ENCODE peak calls at places on chromosome 16, in six cellular contexts. H, Z, P, L, W and Y are unnamed samples.

GRCh38 chr16:12340151-12340733 is 363.7 kb downstream of the SNX29 start:
- DNase-seq in Z (no peak), L (peak; percentile 67), W (peak; percentile 69), H (peak; percentile 34), P (peak; percentile 64), Y (no peak)

GRCh38 chr16:9647981-9648701 is 534.1 kb downstream of the GRIN2A start:
- DNase-seq in L (peak; percentile 22), H (peak; percentile 19), Z (no peak), W (peak; percentile 69), P (peak; percentile 63), Y (no peak)

GRCh38 chr16:87457724-87458423 is 35.0 kb downstream of the ZCCHC14 start:
- DNase-seq in Z (no peak), P (no peak), W (peak; percentile 57), L (no peak), H (peak; percentile 10), Y (no peak)

GRCh38 chr16:78762222-78762621 is 662.8 kb downstream of the WWOX start:
- DNase-seq in W (no peak), P (peak; percentile 25), H (no peak), L (no peak), Z (no peak), Y (no peak)

GRCh38 chr16:21628772-21629171 is 23.6 kb downstream of the IGSF6 start:
- DNase-seq in Z (no peak), H (no peak), L (no peak), W (no peak), P (no peak), Y (no peak)

GRCh38 chr16:19419691-19420060 is 2.0 kb downstream of the TMC5 start:
- DNase-seq in W (no peak), H (no peak), P (no peak), Z (no peak), L (no peak), Y (no peak)

GRCh38 chr16:8866118-8866883 is 2.5 kb downstream of the CARHSP1 start:
- DNase-seq in Z (peak; percentile 80), H (no peak), P (peak; percentile 96), W (peak; percentile 77), L (no peak), Y (no peak)

GRCh38 chr16:88375236-88376052 is 7.3 kb upstream of the ZNF469 start:
- DNase-seq in P (no peak), H (no peak), W (no peak), L (no peak), Z (no peak), Y (no peak)

GRCh38 chr16:12459401-12459791 is 344.3 kb downstream of the CPPED1 start:
- DNase-seq in L (peak; percentile 28), Z (no peak), H (peak; percentile 7), P (no peak), W (no peak), Y (peak; percentile 4)

GRCh38 chr16:386641-387156 is 4.9 kb upstream of the PGAP6 start:
- DNase-seq in L (no peak), P (no peak), Z (no peak), W (peak; percentile 10), H (no peak), Y (no peak)

GRCh38 chr16:86579268-86580062 is 1.1 kb downstream of the FOXL1 start:
- DNase-seq in W (no peak), L (no peak), Z (no peak), P (peak; percentile 53), H (no peak), Y (no peak)

GRCh38 chr16:66489818-66490217 is 60.1 kb downstream of the TK2 start:
- DNase-seq in Z (peak; percentile 11), W (no peak), H (no peak), L (no peak), P (no peak), Y (no peak)

GRCh38 chr16:86104537-86105048 is 205.6 kb downstream of the IRF8 start:
- DNase-seq in W (no peak), L (no peak), H (no peak), Z (no peak), P (no peak), Y (no peak)

GRCh38 chr16:27365142-27366089 is 36.6 kb upstream of the IL21R start:
- DNase-seq in L (no peak), H (no peak), W (peak; percentile 63), P (no peak), Z (no peak), Y (no peak)

GRCh38 chr16:62135903-62136302 is 99.7 kb upstream of the CDH8 start:
- DNase-seq in P (no peak), H (no peak), W (no peak), Z (no peak), L (no peak), Y (no peak)

GRCh38 chr16:75065149-75065807 is 51.3 kb downstream of the LDHD start:
- DNase-seq in Z (no peak), H (no peak), L (no peak), P (no peak), W (peak; percentile 37), Y (no peak)

GRCh38 chr16:30948956-30949654 is at the start of gene ORAI3:
- DNase-seq in W (peak; percentile 86), P (peak; percentile 84), L (peak; percentile 66), Z (peak; percentile 78), H (peak; percentile 84), Y (no peak)

GRCh38 chr16:88527186-88527936 is 42.8 kb upstream of the ZC3H18 start:
- DNase-seq in H (peak; percentile 70), P (peak; percentile 90), W (peak; percentile 91), L (peak; percentile 67), Z (peak; percentile 88), Y (no peak)

GRCh38 chr16:14182999-14183398 is 111.9 kb downstream of the MRTFB start:
- DNase-seq in L (no peak), Z (no peak), P (no peak), H (no peak), W (no peak), Y (no peak)

GRCh38 chr16:14181371-14182050 is 110.4 kb downstream of the MRTFB start:
- DNase-seq in L (no peak), P (no peak), H (no peak), Z (no peak), W (no peak), Y (no peak)

GRCh38 chr16:14187517-14188338 is 116.6 kb downstream of the MRTFB start:
- DNase-seq in W (no peak), Z (no peak), P (no peak), L (no peak), H (no peak), Y (no peak)

GRCh38 chr16:14186007-14186953 is 115.2 kb downstream of the MRTFB start:
- DNase-seq in Z (no peak), W (peak; percentile 50), L (peak; percentile 4), P (peak; percentile 74), H (peak; percentile 3), Y (no peak)

GRCh38 chr16:14186954-14187306 is 115.8 kb downstream of the MRTFB start:
- DNase-seq in H (no peak), P (no peak), L (no peak), W (no peak), Z (no peak), Y (no peak)
- H3K4me3 ChIP-seq in H (no peak overlapping the region), P (peak overlapping the region; percentile 26), L (no peak overlapping the region), W (peak overlapping the region; percentile 19), Z (peak overlapping the region; percentile 28), Y (no peak overlapping the region)

GRCh38 chr16:10767127-10767526 is 23.5 kb downstream of the NUBP1 start:
- DNase-seq in W (no peak), H (no peak), Z (no peak), L (no peak), P (no peak), Y (no peak)

GRCh38 chr16:10776280-10776679 is 32.6 kb downstream of the NUBP1 start:
- DNase-seq in P (no peak), W (no peak), Z (no peak), L (no peak), H (peak; percentile 88), Y (peak; percentile 69)

GRCh38 chr16:10765772-10766171 is 22.1 kb downstream of the NUBP1 start:
- DNase-seq in P (no peak), H (peak; percentile 62), Z (no peak), L (no peak), W (no peak), Y (no peak)

DNA sequence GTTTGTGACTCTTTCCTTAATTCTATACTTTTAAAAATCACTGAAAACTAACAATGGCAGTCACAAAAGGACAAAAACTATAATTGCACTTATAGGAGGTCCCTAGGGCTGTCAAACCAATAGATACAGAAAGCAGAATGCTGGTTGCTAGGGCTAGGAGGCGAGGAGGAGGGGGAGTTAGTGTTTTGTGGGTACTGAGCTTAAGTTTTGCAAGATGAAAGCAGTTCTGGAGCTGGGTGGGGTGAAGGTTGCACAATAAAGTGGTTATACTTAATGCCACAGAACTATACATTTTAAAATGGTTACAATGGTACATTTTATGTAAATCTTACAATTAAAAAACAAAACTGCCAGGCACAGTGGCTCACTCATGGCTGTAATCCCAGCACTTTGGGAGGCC is 27.3 kb downstream of the NUBP1 start:
- DNase-seq in Z (no peak), L (no peak), W (no peak), H (no peak), P (no peak), Y (no peak)
- TF ChIP-seq CTCF in Z (no peak), L (no peak), W (no peak), H (no peak), P (no peak), Y (no peak)

GRCh38 chr16:3020247-3020603 is at the start of gene TNFRSF12A:
- DNase-seq in L (peak; percentile 84), W (peak; percentile 95), Z (peak; percentile 76), H (peak; percentile 81), P (peak; percentile 93), Y (no peak)

GRCh38 chr16:3019594-3020246 is 448 bp upstream of the TNFRSF12A start:
- DNase-seq in P (no peak), Z (no peak), W (no peak), L (no peak), H (no peak), Y (no peak)

GRCh38 chr16:3015865-3016521 is 2.0 kb downstream of the CLDN6 start:
- DNase-seq in P (no peak), Z (no peak), W (no peak), L (no peak), H (no peak), Y (no peak)

GRCh38 chr16:3017262-3017805 is 649 bp downstream of the CLDN6 start:
- DNase-seq in P (peak; percentile 58), Z (no peak), H (no peak), L (no peak), W (no peak), Y (no peak)

GRCh38 chr16:3017806-3018506 is at the start of gene CLDN6:
- DNase-seq in P (peak; percentile 96), L (peak; percentile 15), W (peak; percentile 94), Z (peak; percentile 41), H (no peak), Y (no peak)
- H3K4me3 ChIP-seq in P (peak within 1 kb of the TSS; percentile 91), L (no peak within 1 kb of the TSS), W (peak within 1 kb of the TSS; percentile 42), Z (no peak within 1 kb of the TSS), H (no peak within 1 kb of the TSS), Y (no peak within 1 kb of the TSS)

DNA sequence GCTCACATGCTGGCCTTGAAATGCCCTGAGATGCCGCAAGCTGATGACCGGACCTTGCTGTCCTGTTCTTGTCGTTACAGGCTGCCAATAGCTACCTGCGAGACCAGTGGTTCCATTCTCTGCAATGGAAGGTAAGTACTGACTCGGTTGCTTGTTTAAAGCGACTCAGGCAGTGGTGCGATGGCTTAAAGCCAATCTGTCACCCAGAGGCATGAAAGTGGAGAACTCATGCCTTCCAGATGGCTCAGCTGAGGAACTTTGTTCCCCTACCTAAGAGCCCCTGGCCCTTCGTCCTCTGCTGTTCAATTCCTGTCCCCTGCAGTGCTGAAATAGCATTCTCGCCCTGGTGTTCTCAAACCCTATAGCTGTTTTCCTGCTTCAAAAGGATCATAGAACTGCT is 158.3 kb upstream of the PLCG2 start:
- DNase-seq in L (no peak), Z (no peak), P (no peak), W (no peak), H (no peak), Y (no peak)
- TF ChIP-seq CTCF in L (no peak), Z (no peak), P (no peak), W (no peak), H (no peak), Y (no peak)